ENCODE peak calls at places on chromosomes 16 and 17, in four cellular contexts. One of them, this sample, is unnamed.

GRCh38 chr16:82983390-82983789 is 356.6 kb downstream of the CDH13 start:
- DNase-seq in NCI-H2081: no peak
- DNase-seq in progenitor cell of endocrine pancreas: no peak
- DNase-seq in AG09319: no peak
- DNase-seq in this sample: no peak

GRCh38 chr16:30434852-30435251 is 5.0 kb upstream of the DCTPP1 start:
- DNase-seq in NCI-H2081: no peak
- DNase-seq in progenitor cell of endocrine pancreas: no peak
- DNase-seq in AG09319: no peak
- DNase-seq in this sample: no peak

GRCh38 chr16:22001591-22001990 is 675 bp upstream of the PDZD9 start:
- DNase-seq in AG09319: no peak
- DNase-seq in progenitor cell of endocrine pancreas: no peak
- DNase-seq in NCI-H2081: no peak
- DNase-seq in this sample: no peak

GRCh38 chr16:75319513-75320401 is 68.3 kb upstream of the BCAR1 start:
- DNase-seq in progenitor cell of endocrine pancreas: no peak
- DNase-seq in NCI-H2081: no peak
- DNase-seq in AG09319: peak
- DNase-seq in this sample: peak

GRCh38 chr16:58620396-58620795 is 9.2 kb downstream of the CNOT1 start:
- DNase-seq in progenitor cell of endocrine pancreas: no peak
- DNase-seq in AG09319: no peak
- DNase-seq in NCI-H2081: no peak
- DNase-seq in this sample: no peak

GRCh38 chr16:73145166-73145565 is 97.2 kb upstream of the ZFHX3 start:
- DNase-seq in progenitor cell of endocrine pancreas: no peak
- DNase-seq in AG09319: no peak
- DNase-seq in NCI-H2081: no peak
- DNase-seq in this sample: no peak

GRCh38 chr16:83458612-83459011 is 349.2 kb upstream of the HSBP1 start:
- DNase-seq in progenitor cell of endocrine pancreas: no peak
- DNase-seq in AG09319: no peak
- DNase-seq in NCI-H2081: no peak
- DNase-seq in this sample: peak

GRCh38 chr16:52597772-52598483 is 51.0 kb upstream of the TOX3 start:
- DNase-seq in progenitor cell of endocrine pancreas: no peak
- DNase-seq in AG09319: no peak
- DNase-seq in NCI-H2081: peak
- DNase-seq in this sample: no peak

GRCh38 chr16:4021070-4021779 is 95.0 kb downstream of the ADCY9 start:
- DNase-seq in progenitor cell of endocrine pancreas: no peak
- DNase-seq in AG09319: no peak
- DNase-seq in NCI-H2081: peak
- DNase-seq in this sample: no peak

GRCh38 chr17:19646788-19647696 is 1.5 kb upstream of the ALDH3A2 start:
- DNase-seq in progenitor cell of endocrine pancreas: no peak
- DNase-seq in AG09319: no peak
- DNase-seq in NCI-H2081: no peak
- DNase-seq in this sample: no peak